ENCODE peak calls at places on chromosomes 5 and 9, in ten cellular contexts. B, T, X, M, A, O, H, V, P and C are unnamed samples.

GRCh38 chr9:89648247-89649000 is 43.6 kb downstream of the GADD45G start:
- DNase-seq in B (no peak), T (no peak), X (no peak), M (no peak), A (no peak), O (no peak), H (no peak), V (no peak), P (no peak), C (no peak)

GRCh38 chr5:135129307-135129706 is 95.3 kb upstream of the PITX1 start:
- DNase-seq in B (no peak), T (no peak), X (no peak), M (no peak), A (no peak), O (no peak), H (no peak), V (no peak), P (peak; percentile 24), C (no peak)

GRCh38 chr9:98357921-98358535 is 102.6 kb upstream of the TBC1D2 start:
- DNase-seq in B (no peak), T (no peak), X (no peak), M (no peak), A (no peak), O (peak; percentile 77), H (no peak), V (no peak), P (no peak), C (no peak)

GRCh38 chr5:181255836-181256578 is 4.9 kb downstream of the TRIM52 start:
- DNase-seq in B (no peak), T (no peak), X (no peak), M (no peak), A (no peak), O (no peak), H (no peak), V (no peak), P (no peak), C (no peak)

GRCh38 chr9:83538172-83538889 is at the start of gene FRMD3:
- DNase-seq in B (no peak), T (peak; percentile 84), X (peak; percentile 85), M (peak; percentile 80), A (no peak), O (peak; percentile 16), H (peak; percentile 43), V (peak; percentile 91), P (no peak), C (no peak)

GRCh38 chr5:150377964-150378694 is 20.6 kb downstream of the TCOF1 start:
- DNase-seq in B (no peak), T (no peak), X (no peak), M (no peak), A (no peak), O (peak; percentile 99), H (no peak), V (no peak), P (no peak), C (no peak)

GRCh38 chr5:111013011-111013410 is 58.5 kb upstream of the TSLP start:
- DNase-seq in B (no peak), T (no peak), X (no peak), M (no peak), A (no peak), O (peak; percentile 29), H (no peak), V (no peak), P (no peak), C (no peak)

GRCh38 chr9:624935-625505 is 216.5 kb upstream of the DMRT1 start:
- DNase-seq in B (no peak), T (no peak), X (no peak), M (no peak), A (no peak), O (no peak), H (no peak), V (no peak), P (no peak), C (no peak)

GRCh38 chr9:130039504-130040147 is 3.4 kb downstream of the FNBP1 start:
- DNase-seq in B (no peak), T (no peak), X (no peak), M (no peak), A (no peak), O (no peak), H (no peak), V (no peak), P (peak; percentile 84), C (peak; percentile 60)

GRCh38 chr9:130042406-130042930 is 521 bp downstream of the FNBP1 start:
- DNase-seq in B (no peak), T (peak; percentile 68), X (peak; percentile 36), M (no peak), A (no peak), O (no peak), H (no peak), V (peak; percentile 42), P (peak; percentile 42), C (peak; percentile 25)

GRCh38 chr9:130042931-130043653 is at the start of gene FNBP1:
- DNase-seq in B (no peak), T (peak; percentile 89), X (peak; percentile 80), M (peak; percentile 76), A (peak; percentile 68), O (peak; percentile 75), H (no peak), V (peak; percentile 84), P (peak; percentile 84), C (peak; percentile 81)

GRCh38 chr9:130041648-130042405 is 1.2 kb downstream of the FNBP1 start:
- DNase-seq in B (no peak), T (peak; percentile 49), X (peak; percentile 14), M (no peak), A (no peak), O (peak; percentile 21), H (no peak), V (peak; percentile 31), P (no peak), C (no peak)

DNA sequence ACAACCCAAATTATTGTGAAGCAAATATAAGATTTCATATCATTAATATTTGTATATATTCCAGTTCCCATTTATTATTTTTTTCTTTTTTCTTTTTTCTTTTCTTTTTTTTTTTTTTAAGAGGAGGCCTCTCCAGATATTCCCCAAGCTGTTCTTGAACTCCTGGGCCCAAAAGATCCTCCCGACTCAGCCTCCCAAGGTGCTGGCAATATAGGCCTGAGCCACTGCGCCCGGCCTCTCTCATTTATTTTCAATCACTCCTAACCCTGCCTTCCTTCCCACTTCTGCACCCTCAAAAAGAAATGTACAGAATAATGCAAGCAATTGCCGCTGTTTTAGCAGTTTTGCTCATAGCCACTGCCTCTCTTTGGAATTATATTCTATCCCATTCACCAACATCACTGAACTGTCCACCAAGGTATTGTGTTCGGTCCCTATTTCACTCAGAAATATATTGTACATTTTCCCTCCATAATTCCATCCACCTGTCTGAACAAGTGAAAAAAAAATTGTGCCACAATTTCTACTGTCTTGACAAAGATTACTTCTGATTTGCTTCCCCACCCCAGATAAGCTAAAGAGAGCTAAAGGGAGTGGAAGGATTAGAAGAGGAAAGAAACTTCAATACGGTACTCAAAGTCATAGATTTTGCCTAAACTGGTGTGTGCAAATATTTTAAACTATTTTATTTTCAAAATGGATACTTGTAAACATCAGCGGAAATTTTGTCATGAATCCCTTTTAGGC is 1.9 kb downstream of the FNBP1 start:
- DNase-seq in B (no peak), T (no peak), X (no peak), M (no peak), A (no peak), O (no peak), H (no peak), V (no peak), P (no peak), C (no peak)
- H3K4me1 ChIP-seq in B (peaks cover 47% of the 10 kb centered on the region), T (peaks cover 18% of the 10 kb centered on the region), X (peaks cover 27% of the 10 kb centered on the region), M (no peaks in the 10 kb centered on the region), A (peaks cover 52% of the 10 kb centered on the region), O (peaks cover 3% of the 10 kb centered on the region), H (no peaks in the 10 kb centered on the region), V (peaks cover 58% of the 10 kb centered on the region), P (peaks cover 65% of the 10 kb centered on the region), C (peaks cover 48% of the 10 kb centered on the region)

DNA sequence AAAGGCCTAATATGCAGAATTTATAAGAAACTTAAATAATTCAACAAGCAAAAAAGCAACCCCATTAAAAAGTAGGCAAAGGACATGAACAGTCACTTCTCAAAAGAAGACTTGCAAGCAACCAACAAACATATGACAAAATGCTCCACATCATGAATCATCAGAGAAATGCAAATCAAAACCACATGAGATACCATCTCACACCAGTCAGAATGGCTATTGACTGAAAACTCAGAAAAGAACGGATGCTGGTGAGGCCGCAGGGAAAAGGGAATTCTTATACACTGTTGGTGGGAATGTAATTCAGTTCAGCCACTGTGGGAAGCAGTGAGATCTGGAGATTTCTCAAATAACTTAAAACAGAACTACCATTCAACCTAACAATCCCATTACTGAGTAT is 104.2 kb upstream of the MAP3K1 start:
- DNase-seq in B (no peak), T (no peak), X (no peak), M (no peak), A (no peak), O (peak; percentile 47), H (no peak), V (no peak), P (no peak), C (no peak)
- H3K9me3 ChIP-seq in B (no peaks in the 10 kb centered on the region), T (no peaks in the 10 kb centered on the region), X (no peaks in the 10 kb centered on the region), M (no peaks in the 10 kb centered on the region), A (no peaks in the 10 kb centered on the region), O (peaks cover 2% of the 10 kb centered on the region), H (peaks cover 2% of the 10 kb centered on the region), V (peaks cover 7% of the 10 kb centered on the region), P (peaks cover 11% of the 10 kb centered on the region), C (no peaks in the 10 kb centered on the region)

GRCh38 chr5:139183502-139183901 is 14.7 kb downstream of the SIL1 start:
- DNase-seq in B (no peak), T (no peak), X (peak; percentile 63), M (no peak), A (no peak), O (no peak), H (no peak), V (no peak), P (no peak), C (no peak)

GRCh38 chr5:139182528-139183296 is 15.5 kb downstream of the SIL1 start:
- DNase-seq in B (no peak), T (no peak), X (no peak), M (no peak), A (no peak), O (no peak), H (no peak), V (no peak), P (no peak), C (no peak)

GRCh38 chr5:139178948-139179347 is 19.2 kb downstream of the SIL1 start:
- DNase-seq in B (no peak), T (no peak), X (peak; percentile 72), M (peak; percentile 52), A (no peak), O (peak; percentile 41), H (no peak), V (no peak), P (no peak), C (no peak)

GRCh38 chr5:139181835-139182452 is 16.2 kb downstream of the SIL1 start:
- DNase-seq in B (no peak), T (no peak), X (no peak), M (no peak), A (no peak), O (peak; percentile 66), H (peak; percentile 36), V (no peak), P (no peak), C (no peak)

DNA sequence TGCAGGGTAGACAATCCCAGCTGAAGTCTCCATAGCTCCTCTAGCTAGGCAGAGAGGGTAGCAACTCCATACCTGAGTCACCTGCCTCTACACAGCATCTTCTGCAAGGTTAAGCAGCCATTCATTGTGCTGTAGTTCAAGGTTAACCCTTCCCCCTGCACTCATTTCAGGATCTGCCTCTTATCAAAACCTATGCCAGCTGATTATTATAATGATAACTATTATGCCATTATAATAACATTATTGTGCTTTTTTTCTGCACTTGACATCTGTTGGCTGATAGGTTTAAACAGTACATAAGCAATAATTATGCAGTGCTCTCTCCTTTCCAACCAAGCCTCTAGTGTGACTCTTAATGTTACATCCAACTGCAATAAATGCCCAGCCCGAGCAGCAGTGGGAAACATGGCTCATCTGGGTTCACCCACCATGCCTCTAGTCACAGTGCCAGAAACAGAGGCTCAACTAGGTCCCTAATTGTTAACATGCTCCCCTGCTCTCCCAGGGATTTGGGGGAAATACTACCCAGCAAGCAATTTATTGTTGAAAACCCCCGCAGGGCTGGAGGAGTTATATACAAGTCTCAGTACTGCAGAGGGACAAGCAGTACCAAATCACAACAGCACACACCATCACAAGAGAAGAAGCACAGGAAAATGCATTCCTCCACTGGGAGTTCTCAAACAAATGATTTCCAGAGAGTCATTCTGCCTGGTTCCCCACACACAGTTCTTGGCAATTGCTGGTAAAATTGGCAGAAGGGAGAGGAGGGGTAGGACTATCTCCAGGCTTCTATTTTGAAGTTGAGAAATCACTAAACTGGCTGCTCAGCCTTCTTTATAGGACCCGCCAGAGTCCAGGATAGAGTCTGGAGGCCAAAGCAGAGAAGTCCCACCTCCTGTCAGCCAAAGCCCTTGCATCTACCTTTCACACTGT is 17.1 kb downstream of the SIL1 start:
- DNase-seq in B (no peak), T (no peak), X (no peak), M (no peak), A (no peak), O (no peak), H (no peak), V (no peak), P (no peak), C (no peak)
- H3K4me1 ChIP-seq in B (peaks cover 63% of the 10 kb centered on the region), T (peaks cover 34% of the 10 kb centered on the region), X (peaks cover 86% of the 10 kb centered on the region), M (peaks cover 28% of the 10 kb centered on the region), A (no peaks in the 10 kb centered on the region), O (peaks cover 21% of the 10 kb centered on the region), H (peaks cover 21% of the 10 kb centered on the region), V (peaks cover 79% of the 10 kb centered on the region), P (peaks cover 27% of the 10 kb centered on the region), C (no peaks in the 10 kb centered on the region)

GRCh38 chr9:111271047-111271446 is 59.0 kb downstream of the OR2K2 start:
- DNase-seq in B (no peak), T (no peak), X (no peak), M (no peak), A (no peak), O (no peak), H (no peak), V (no peak), P (no peak), C (no peak)

GRCh38 chr9:111272571-111272970 is 57.5 kb downstream of the OR2K2 start:
- DNase-seq in B (no peak), T (no peak), X (no peak), M (no peak), A (no peak), O (no peak), H (no peak), V (no peak), P (no peak), C (no peak)

GRCh38 chr9:111271481-111272080 is 58.4 kb downstream of the OR2K2 start:
- DNase-seq in B (no peak), T (no peak), X (no peak), M (no peak), A (no peak), O (peak; percentile 65), H (no peak), V (no peak), P (no peak), C (no peak)

GRCh38 chr9:111274737-111275136 is 55.3 kb downstream of the OR2K2 start:
- DNase-seq in B (no peak), T (no peak), X (no peak), M (no peak), A (no peak), O (peak; percentile 57), H (no peak), V (no peak), P (no peak), C (no peak)

DNA sequence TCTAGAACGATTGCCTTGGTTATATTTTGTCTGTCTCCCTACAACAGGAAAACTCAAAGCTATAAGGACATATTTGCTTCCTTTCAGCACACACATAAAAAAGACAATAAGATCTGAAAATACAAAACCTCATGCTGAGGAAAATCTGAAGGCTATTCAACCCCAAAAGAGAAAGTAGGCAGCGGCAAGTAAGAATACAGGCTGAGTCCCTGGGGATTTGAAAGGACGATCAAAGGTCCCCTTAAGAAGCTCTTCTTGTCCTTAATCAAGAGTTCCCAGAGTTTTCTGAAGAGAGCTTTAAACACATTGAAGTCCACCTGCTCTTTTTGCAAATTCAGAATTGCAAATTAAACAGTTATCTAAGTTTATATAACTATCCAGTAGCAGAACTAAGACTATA is 53.3 kb downstream of the OR2K2 start:
- DNase-seq in B (no peak), T (no peak), X (no peak), M (no peak), A (no peak), O (no peak), H (no peak), V (no peak), P (peak; percentile 5), C (no peak)
- H3K9me3 ChIP-seq in B (no peaks in the 10 kb centered on the region), T (no peaks in the 10 kb centered on the region), X (no peaks in the 10 kb centered on the region), M (no peaks in the 10 kb centered on the region), A (no peaks in the 10 kb centered on the region), O (no peaks in the 10 kb centered on the region), H (no peaks in the 10 kb centered on the region), V (no peaks in the 10 kb centered on the region), P (no peaks in the 10 kb centered on the region), C (no peaks in the 10 kb centered on the region)